ENCODE peak calls at places on chromosomes 12 and 14, in ten cellular contexts. One of them, this sample, is unnamed. For H4K20me1 and H3K79me2, the result is how much of the 10 kb centered on the place peaks cover.

GRCh38 chr14:104702106-104702505 is 12.7 kb downstream of the INF2 start:
- DNase-seq in SK-N-SH: no peak
- DNase-seq in H9: no peak
- DNase-seq in neural progenitor cell: no peak
- DNase-seq in fibroblast of lung: no peak
- DNase-seq in GM23338: no peak
- DNase-seq in HepG2: no peak
- DNase-seq in HCT116: no peak
- DNase-seq in mammary epithelial cell: no peak
- DNase-seq in hepatocyte: no peak
- DNase-seq in this sample: no peak

GRCh38 chr14:38662781-38663180 is 406.9 kb upstream of the CLEC14A start:
- DNase-seq in hepatocyte: peak
- DNase-seq in HepG2: no peak
- DNase-seq in neural progenitor cell: no peak
- DNase-seq in mammary epithelial cell: no peak
- DNase-seq in GM23338: no peak
- DNase-seq in H9: no peak
- DNase-seq in SK-N-SH: no peak
- DNase-seq in fibroblast of lung: no peak
- DNase-seq in HCT116: no peak
- DNase-seq in this sample: no peak

GRCh38 chr12:72271741-72272661 is at the start of gene TRHDE:
- DNase-seq in HCT116: no peak
- DNase-seq in GM23338: peak
- DNase-seq in mammary epithelial cell: peak
- DNase-seq in SK-N-SH: peak
- DNase-seq in HepG2: no peak
- DNase-seq in neural progenitor cell: peak
- DNase-seq in H9: peak
- DNase-seq in hepatocyte: peak
- DNase-seq in fibroblast of lung: peak
- DNase-seq in this sample: peak

GRCh38 chr12:50375802-50376201 is 20.6 kb downstream of the FAM186A start:
- DNase-seq in GM23338: no peak
- DNase-seq in mammary epithelial cell: no peak
- DNase-seq in HCT116: no peak
- DNase-seq in hepatocyte: no peak
- DNase-seq in fibroblast of lung: no peak
- DNase-seq in HepG2: no peak
- DNase-seq in neural progenitor cell: no peak
- DNase-seq in H9: no peak
- DNase-seq in SK-N-SH: no peak
- DNase-seq in this sample: no peak

GRCh38 chr12:6753772-6754356 is 923 bp upstream of the MLF2 start:
- DNase-seq in H9: no peak
- DNase-seq in SK-N-SH: no peak
- DNase-seq in mammary epithelial cell: no peak
- DNase-seq in HCT116: no peak
- DNase-seq in GM23338: peak
- DNase-seq in HepG2: no peak
- DNase-seq in neural progenitor cell: no peak
- DNase-seq in hepatocyte: peak
- DNase-seq in fibroblast of lung: no peak
- DNase-seq in this sample: no peak

GRCh38 chr12:118060301-118061010 is 523 bp downstream of the WSB2 start:
- DNase-seq in hepatocyte: peak
- DNase-seq in GM23338: peak
- DNase-seq in HCT116: no peak
- DNase-seq in H9: peak
- DNase-seq in fibroblast of lung: no peak
- DNase-seq in HepG2: no peak
- DNase-seq in SK-N-SH: no peak
- DNase-seq in neural progenitor cell: peak
- DNase-seq in mammary epithelial cell: peak
- DNase-seq in this sample: peak

GRCh38 chr12:23115984-23116383 is 491.0 kb downstream of the ETNK1 start:
- DNase-seq in HepG2: no peak
- DNase-seq in HCT116: no peak
- DNase-seq in H9: no peak
- DNase-seq in GM23338: no peak
- DNase-seq in mammary epithelial cell: no peak
- DNase-seq in neural progenitor cell: no peak
- DNase-seq in fibroblast of lung: no peak
- DNase-seq in hepatocyte: no peak
- DNase-seq in SK-N-SH: no peak
- DNase-seq in this sample: no peak

GRCh38 chr14:23550131-23550826 is 1.3 kb downstream of the ZFHX2 start:
- DNase-seq in fibroblast of lung: no peak
- DNase-seq in mammary epithelial cell: no peak
- DNase-seq in HCT116: no peak
- DNase-seq in SK-N-SH: peak
- DNase-seq in neural progenitor cell: peak
- DNase-seq in hepatocyte: no peak
- DNase-seq in H9: no peak
- DNase-seq in HepG2: no peak
- DNase-seq in GM23338: no peak
- DNase-seq in this sample: no peak

GRCh38 chr12:46522141-46522540 is 149.6 kb upstream of the SLC38A2 start:
- DNase-seq in HCT116: no peak
- DNase-seq in hepatocyte: no peak
- DNase-seq in neural progenitor cell: no peak
- DNase-seq in H9: no peak
- DNase-seq in GM23338: no peak
- DNase-seq in HepG2: no peak
- DNase-seq in fibroblast of lung: peak
- DNase-seq in SK-N-SH: no peak
- DNase-seq in mammary epithelial cell: no peak
- DNase-seq in this sample: peak
- H3K4me2 ChIP-seq in HCT116: peak
- H3K4me2 ChIP-seq in hepatocyte: no peak
- H3K4me2 ChIP-seq in neural progenitor cell: no peak
- H3K4me2 ChIP-seq in H9: no peak
- H3K4me2 ChIP-seq in GM23338: no peak
- H3K4me2 ChIP-seq in HepG2: peak
- H3K4me2 ChIP-seq in fibroblast of lung: peak
- H3K4me2 ChIP-seq in SK-N-SH: peak
- H3K4me2 ChIP-seq in mammary epithelial cell: no peak
- H3K4me2 ChIP-seq in this sample: peak

GRCh38 chr14:100864206-100864605 is 38.3 kb downstream of the MEG3 start:
- DNase-seq in neural progenitor cell: no peak
- DNase-seq in HepG2: no peak
- DNase-seq in GM23338: no peak
- DNase-seq in SK-N-SH: no peak
- DNase-seq in H9: no peak
- DNase-seq in fibroblast of lung: no peak
- DNase-seq in mammary epithelial cell: no peak
- DNase-seq in HCT116: no peak
- DNase-seq in hepatocyte: no peak
- DNase-seq in this sample: no peak

GRCh38 chr14:100862277-100862676 is 36.4 kb downstream of the MEG3 start:
- DNase-seq in fibroblast of lung: peak
- DNase-seq in hepatocyte: no peak
- DNase-seq in mammary epithelial cell: peak
- DNase-seq in H9: no peak
- DNase-seq in HepG2: no peak
- DNase-seq in neural progenitor cell: no peak
- DNase-seq in SK-N-SH: no peak
- DNase-seq in HCT116: no peak
- DNase-seq in GM23338: no peak
- DNase-seq in this sample: peak

GRCh38 chr14:100861188-100861936 is 35.4 kb downstream of the MEG3 start:
- DNase-seq in hepatocyte: no peak
- DNase-seq in fibroblast of lung: peak
- DNase-seq in SK-N-SH: no peak
- DNase-seq in neural progenitor cell: no peak
- DNase-seq in mammary epithelial cell: no peak
- DNase-seq in H9: no peak
- DNase-seq in HCT116: no peak
- DNase-seq in GM23338: no peak
- DNase-seq in HepG2: no peak
- DNase-seq in this sample: peak

GRCh38 chr14:100861937-100862247 is 36.0 kb downstream of the MEG3 start:
- DNase-seq in SK-N-SH: no peak
- DNase-seq in neural progenitor cell: no peak
- DNase-seq in GM23338: no peak
- DNase-seq in mammary epithelial cell: no peak
- DNase-seq in HepG2: no peak
- DNase-seq in HCT116: no peak
- DNase-seq in hepatocyte: no peak
- DNase-seq in fibroblast of lung: no peak
- DNase-seq in H9: no peak
- DNase-seq in this sample: no peak

GRCh38 chr14:100862793-100863192 is 36.9 kb downstream of the MEG3 start:
- DNase-seq in HCT116: no peak
- DNase-seq in neural progenitor cell: no peak
- DNase-seq in fibroblast of lung: no peak
- DNase-seq in mammary epithelial cell: no peak
- DNase-seq in HepG2: no peak
- DNase-seq in H9: no peak
- DNase-seq in SK-N-SH: no peak
- DNase-seq in hepatocyte: no peak
- DNase-seq in GM23338: no peak
- DNase-seq in this sample: no peak
- H4K20me1 ChIP-seq in HCT116: under half
- H4K20me1 ChIP-seq in neural progenitor cell: under half
- H4K20me1 ChIP-seq in fibroblast of lung: under half
- H4K20me1 ChIP-seq in mammary epithelial cell: under half
- H4K20me1 ChIP-seq in HepG2: under half
- H4K20me1 ChIP-seq in H9: under half
- H4K20me1 ChIP-seq in SK-N-SH: under half
- H4K20me1 ChIP-seq in hepatocyte: under half
- H4K20me1 ChIP-seq in GM23338: under half
- H4K20me1 ChIP-seq in this sample: under half

GRCh38 chr12:95179011-95179410 is 38.3 kb downstream of the FGD6 start:
- DNase-seq in HCT116: no peak
- DNase-seq in hepatocyte: no peak
- DNase-seq in HepG2: no peak
- DNase-seq in GM23338: no peak
- DNase-seq in neural progenitor cell: no peak
- DNase-seq in mammary epithelial cell: no peak
- DNase-seq in fibroblast of lung: peak
- DNase-seq in SK-N-SH: no peak
- DNase-seq in H9: no peak
- DNase-seq in this sample: no peak

GRCh38 chr12:95181103-95181502 is 36.2 kb downstream of the FGD6 start:
- DNase-seq in HepG2: no peak
- DNase-seq in hepatocyte: no peak
- DNase-seq in fibroblast of lung: no peak
- DNase-seq in HCT116: no peak
- DNase-seq in GM23338: no peak
- DNase-seq in H9: no peak
- DNase-seq in mammary epithelial cell: no peak
- DNase-seq in neural progenitor cell: no peak
- DNase-seq in SK-N-SH: no peak
- DNase-seq in this sample: no peak

GRCh38 chr12:95177201-95177768 is 40.0 kb downstream of the FGD6 start:
- DNase-seq in hepatocyte: no peak
- DNase-seq in HepG2: no peak
- DNase-seq in H9: no peak
- DNase-seq in mammary epithelial cell: no peak
- DNase-seq in SK-N-SH: no peak
- DNase-seq in neural progenitor cell: no peak
- DNase-seq in GM23338: peak
- DNase-seq in fibroblast of lung: peak
- DNase-seq in HCT116: no peak
- DNase-seq in this sample: no peak

GRCh38 chr12:95173392-95174251 is 43.6 kb downstream of the FGD6 start:
- DNase-seq in SK-N-SH: peak
- DNase-seq in HepG2: no peak
- DNase-seq in GM23338: no peak
- DNase-seq in mammary epithelial cell: peak
- DNase-seq in fibroblast of lung: peak
- DNase-seq in HCT116: no peak
- DNase-seq in hepatocyte: peak
- DNase-seq in neural progenitor cell: no peak
- DNase-seq in H9: no peak
- DNase-seq in this sample: peak

DNA sequence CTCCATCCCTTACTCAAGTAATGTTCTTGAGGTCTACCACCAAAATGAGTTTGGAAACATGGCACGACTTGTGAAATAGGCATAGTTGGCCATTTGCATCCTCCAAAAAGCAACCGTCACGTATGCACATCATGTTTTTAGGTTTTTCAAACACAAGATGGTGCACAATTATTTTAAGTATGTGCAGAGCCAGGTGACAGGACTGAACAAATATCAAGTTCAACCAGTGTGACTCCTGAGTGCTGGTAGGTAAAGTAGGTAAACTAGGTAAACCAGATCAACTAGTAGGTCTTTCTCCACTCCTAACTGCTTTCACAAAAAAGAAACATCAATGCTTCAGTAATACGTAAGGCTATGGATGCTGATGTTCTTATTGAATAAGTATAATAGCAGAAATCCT is 39.1 kb downstream of the FGD6 start:
- DNase-seq in hepatocyte: no peak
- DNase-seq in fibroblast of lung: no peak
- DNase-seq in HCT116: no peak
- DNase-seq in SK-N-SH: no peak
- DNase-seq in GM23338: no peak
- DNase-seq in H9: no peak
- DNase-seq in mammary epithelial cell: no peak
- DNase-seq in HepG2: no peak
- DNase-seq in neural progenitor cell: no peak
- DNase-seq in this sample: no peak
- H3K79me2 ChIP-seq in hepatocyte: under half
- H3K79me2 ChIP-seq in fibroblast of lung: under half
- H3K79me2 ChIP-seq in HCT116: under half
- H3K79me2 ChIP-seq in SK-N-SH: under half
- H3K79me2 ChIP-seq in GM23338: half or more
- H3K79me2 ChIP-seq in H9: under half
- H3K79me2 ChIP-seq in mammary epithelial cell: half or more
- H3K79me2 ChIP-seq in HepG2: under half
- H3K79me2 ChIP-seq in neural progenitor cell: under half
- H3K79me2 ChIP-seq in this sample: under half

GRCh38 chr12:12226187-12226586 is 40.7 kb downstream of the LRP6 start:
- DNase-seq in neural progenitor cell: no peak
- DNase-seq in SK-N-SH: no peak
- DNase-seq in mammary epithelial cell: no peak
- DNase-seq in H9: no peak
- DNase-seq in HepG2: no peak
- DNase-seq in hepatocyte: no peak
- DNase-seq in fibroblast of lung: no peak
- DNase-seq in HCT116: no peak
- DNase-seq in GM23338: no peak
- DNase-seq in this sample: no peak

GRCh38 chr12:12221560-12221959 is 45.3 kb downstream of the LRP6 start:
- DNase-seq in neural progenitor cell: peak
- DNase-seq in hepatocyte: no peak
- DNase-seq in HepG2: no peak
- DNase-seq in HCT116: no peak
- DNase-seq in mammary epithelial cell: no peak
- DNase-seq in GM23338: no peak
- DNase-seq in fibroblast of lung: no peak
- DNase-seq in H9: no peak
- DNase-seq in SK-N-SH: no peak
- DNase-seq in this sample: no peak

GRCh38 chr12:12219664-12220063 is 47.2 kb downstream of the LRP6 start:
- DNase-seq in HCT116: no peak
- DNase-seq in HepG2: peak
- DNase-seq in neural progenitor cell: no peak
- DNase-seq in H9: no peak
- DNase-seq in SK-N-SH: no peak
- DNase-seq in mammary epithelial cell: no peak
- DNase-seq in fibroblast of lung: no peak
- DNase-seq in GM23338: no peak
- DNase-seq in hepatocyte: no peak
- DNase-seq in this sample: no peak

GRCh38 chr12:12228402-12228801 is 38.4 kb downstream of the LRP6 start:
- DNase-seq in HCT116: no peak
- DNase-seq in hepatocyte: no peak
- DNase-seq in mammary epithelial cell: no peak
- DNase-seq in GM23338: peak
- DNase-seq in SK-N-SH: no peak
- DNase-seq in H9: peak
- DNase-seq in HepG2: no peak
- DNase-seq in neural progenitor cell: peak
- DNase-seq in fibroblast of lung: no peak
- DNase-seq in this sample: no peak

DNA sequence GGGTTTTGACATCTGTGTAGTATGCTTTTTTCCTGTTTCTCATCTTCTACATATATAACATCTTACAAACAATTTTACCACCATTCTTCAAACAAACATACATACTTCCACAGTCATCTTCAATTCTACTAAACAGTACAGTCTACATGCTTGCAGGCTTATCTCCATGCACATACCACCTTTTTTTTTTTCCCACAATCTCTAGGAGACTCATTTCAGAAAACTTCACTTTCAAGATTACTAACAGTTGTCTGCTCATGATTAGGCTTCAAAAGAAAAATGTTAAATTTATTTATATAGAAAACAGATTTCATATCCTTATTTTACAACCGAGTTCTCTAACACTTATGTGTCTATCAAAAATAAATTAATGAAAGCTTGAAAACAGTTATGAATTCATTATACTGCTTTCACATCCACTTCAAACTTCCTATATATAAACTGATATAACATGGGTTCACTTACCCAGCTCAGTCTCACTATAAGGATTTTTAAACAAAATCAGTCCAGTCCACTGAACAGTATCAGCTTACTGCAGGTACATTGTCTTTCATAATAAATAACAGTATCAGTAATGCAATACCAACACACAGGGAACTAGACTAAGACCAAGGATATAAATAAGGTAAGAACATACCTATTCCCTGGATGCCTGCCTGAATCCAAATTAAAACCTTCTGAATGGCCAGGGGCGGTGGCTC is 42.5 kb downstream of the LRP6 start:
- DNase-seq in mammary epithelial cell: no peak
- DNase-seq in HCT116: no peak
- DNase-seq in SK-N-SH: no peak
- DNase-seq in neural progenitor cell: no peak
- DNase-seq in GM23338: no peak
- DNase-seq in HepG2: no peak
- DNase-seq in fibroblast of lung: peak
- DNase-seq in H9: no peak
- DNase-seq in hepatocyte: no peak
- DNase-seq in this sample: peak
- H3K4me2 ChIP-seq in mammary epithelial cell: no peak
- H3K4me2 ChIP-seq in HCT116: no peak
- H3K4me2 ChIP-seq in SK-N-SH: no peak
- H3K4me2 ChIP-seq in neural progenitor cell: no peak
- H3K4me2 ChIP-seq in GM23338: no peak
- H3K4me2 ChIP-seq in HepG2: no peak
- H3K4me2 ChIP-seq in fibroblast of lung: no peak
- H3K4me2 ChIP-seq in H9: no peak
- H3K4me2 ChIP-seq in hepatocyte: no peak
- H3K4me2 ChIP-seq in this sample: peak